ENCODE peak calls at places on chromosomes 5 and 9, in ten cellular contexts. One of them, this sample, is unnamed.

GRCh38 chr9:617441-618085 is 223.9 kb upstream of the DMRT1 start:
- DNase-seq in stomach: no peak
- DNase-seq in ovary: no peak
- DNase-seq in A549: no peak
- DNase-seq in K562: no peak
- DNase-seq in H9: peak
- DNase-seq in PC-3: no peak
- DNase-seq in GM23338: peak
- DNase-seq in left ventricle myocardium inferior: no peak
- DNase-seq in neuronal stem cell: no peak
- DNase-seq in this sample: no peak

GRCh38 chr9:126956929-126957686 is 42.5 kb downstream of the RALGPS1 start:
- DNase-seq in stomach: no peak
- DNase-seq in ovary: no peak
- DNase-seq in A549: peak
- DNase-seq in K562: peak
- DNase-seq in H9: no peak
- DNase-seq in PC-3: peak
- DNase-seq in GM23338: peak
- DNase-seq in left ventricle myocardium inferior: no peak
- DNase-seq in neuronal stem cell: peak
- DNase-seq in this sample: no peak

GRCh38 chr5:42404366-42404765 is 18.9 kb upstream of the GHR start:
- DNase-seq in stomach: no peak
- DNase-seq in ovary: no peak
- DNase-seq in A549: no peak
- DNase-seq in K562: no peak
- DNase-seq in H9: no peak
- DNase-seq in PC-3: no peak
- DNase-seq in GM23338: no peak
- DNase-seq in left ventricle myocardium inferior: no peak
- DNase-seq in neuronal stem cell: no peak
- DNase-seq in this sample: no peak

GRCh38 chr9:37622462-37622861 is 28.3 kb upstream of the FRMPD1 start:
- DNase-seq in stomach: no peak
- DNase-seq in ovary: no peak
- DNase-seq in A549: no peak
- DNase-seq in K562: no peak
- DNase-seq in H9: no peak
- DNase-seq in PC-3: no peak
- DNase-seq in GM23338: no peak
- DNase-seq in left ventricle myocardium inferior: no peak
- DNase-seq in neuronal stem cell: no peak
- DNase-seq in this sample: no peak

GRCh38 chr5:53790026-53790425 is 229.6 kb downstream of the NDUFS4 start:
- DNase-seq in stomach: no peak
- DNase-seq in ovary: no peak
- DNase-seq in A549: no peak
- DNase-seq in K562: no peak
- DNase-seq in H9: no peak
- DNase-seq in PC-3: no peak
- DNase-seq in GM23338: no peak
- DNase-seq in left ventricle myocardium inferior: no peak
- DNase-seq in neuronal stem cell: no peak
- DNase-seq in this sample: no peak

GRCh38 chr9:106203832-106204516 is 509.6 kb downstream of the TMEM38B start:
- DNase-seq in stomach: no peak
- DNase-seq in ovary: no peak
- DNase-seq in A549: no peak
- DNase-seq in K562: no peak
- DNase-seq in H9: peak
- DNase-seq in PC-3: peak
- DNase-seq in GM23338: no peak
- DNase-seq in left ventricle myocardium inferior: no peak
- DNase-seq in neuronal stem cell: no peak
- DNase-seq in this sample: no peak

GRCh38 chr9:20373263-20373662 is 249.0 kb downstream of the MLLT3 start:
- DNase-seq in stomach: no peak
- DNase-seq in ovary: no peak
- DNase-seq in A549: no peak
- DNase-seq in K562: no peak
- DNase-seq in H9: no peak
- DNase-seq in PC-3: no peak
- DNase-seq in GM23338: no peak
- DNase-seq in left ventricle myocardium inferior: no peak
- DNase-seq in neuronal stem cell: no peak
- DNase-seq in this sample: no peak

GRCh38 chr5:120615967-120616645 is 152.0 kb downstream of the PRR16 start:
- DNase-seq in stomach: no peak
- DNase-seq in ovary: no peak
- DNase-seq in A549: peak
- DNase-seq in K562: no peak
- DNase-seq in H9: no peak
- DNase-seq in PC-3: peak
- DNase-seq in GM23338: peak
- DNase-seq in left ventricle myocardium inferior: no peak
- DNase-seq in neuronal stem cell: no peak
- DNase-seq in this sample: peak

GRCh38 chr9:65426231-65426630 is 141.2 kb upstream of the FOXD4L5 start:
- DNase-seq in stomach: no peak
- DNase-seq in ovary: no peak
- DNase-seq in A549: no peak
- DNase-seq in K562: no peak
- DNase-seq in H9: no peak
- DNase-seq in PC-3: no peak
- DNase-seq in GM23338: no peak
- DNase-seq in left ventricle myocardium inferior: no peak
- DNase-seq in neuronal stem cell: no peak
- DNase-seq in this sample: no peak

DNA sequence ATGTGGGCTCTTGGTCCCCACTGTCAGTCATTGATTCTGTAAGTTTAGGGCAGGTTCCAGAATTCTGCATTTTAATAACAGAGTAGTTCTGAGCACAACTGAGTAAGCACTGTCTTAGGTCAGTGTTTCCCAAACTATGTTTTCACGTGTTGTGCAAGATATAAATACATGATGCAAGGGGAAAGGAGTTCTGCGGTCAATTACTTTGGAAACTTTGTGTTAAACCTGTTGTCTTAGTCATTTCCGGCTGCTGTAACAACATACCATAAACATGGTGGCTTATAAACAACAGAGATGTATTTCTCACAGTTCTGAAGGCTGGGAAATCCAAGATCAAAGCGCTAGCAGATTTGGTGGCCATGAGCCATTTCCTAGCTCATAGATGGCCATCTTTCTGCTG is 69.8 kb downstream of the EQTN start:
- DNase-seq in stomach: no peak
- DNase-seq in ovary: no peak
- DNase-seq in A549: no peak
- DNase-seq in K562: no peak
- DNase-seq in H9: no peak
- DNase-seq in PC-3: peak
- DNase-seq in GM23338: no peak
- DNase-seq in left ventricle myocardium inferior: no peak
- DNase-seq in neuronal stem cell: no peak
- DNase-seq in this sample: no peak
- H3K27ac ChIP-seq in stomach: no peak
- H3K27ac ChIP-seq in ovary: no peak
- H3K27ac ChIP-seq in A549: no peak
- H3K27ac ChIP-seq in K562: no peak
- H3K27ac ChIP-seq in H9: no peak
- H3K27ac ChIP-seq in PC-3: no peak
- H3K27ac ChIP-seq in GM23338: no peak
- H3K27ac ChIP-seq in left ventricle myocardium inferior: no peak
- H3K27ac ChIP-seq in neuronal stem cell: no peak
- H3K27ac ChIP-seq in this sample: no peak

GRCh38 chr9:131764568-131764967 is 24.7 kb upstream of the RAPGEF1 start:
- DNase-seq in stomach: no peak
- DNase-seq in ovary: no peak
- DNase-seq in A549: no peak
- DNase-seq in K562: no peak
- DNase-seq in H9: no peak
- DNase-seq in PC-3: no peak
- DNase-seq in GM23338: no peak
- DNase-seq in left ventricle myocardium inferior: no peak
- DNase-seq in neuronal stem cell: no peak
- DNase-seq in this sample: no peak

GRCh38 chr9:131758972-131759647 is 19.2 kb upstream of the RAPGEF1 start:
- DNase-seq in stomach: no peak
- DNase-seq in ovary: no peak
- DNase-seq in A549: no peak
- DNase-seq in K562: no peak
- DNase-seq in H9: no peak
- DNase-seq in PC-3: peak
- DNase-seq in GM23338: no peak
- DNase-seq in left ventricle myocardium inferior: no peak
- DNase-seq in neuronal stem cell: no peak
- DNase-seq in this sample: peak

GRCh38 chr9:131757549-131757948 is 17.7 kb upstream of the RAPGEF1 start:
- DNase-seq in stomach: no peak
- DNase-seq in ovary: no peak
- DNase-seq in A549: no peak
- DNase-seq in K562: no peak
- DNase-seq in H9: no peak
- DNase-seq in PC-3: no peak
- DNase-seq in GM23338: no peak
- DNase-seq in left ventricle myocardium inferior: no peak
- DNase-seq in neuronal stem cell: no peak
- DNase-seq in this sample: no peak

DNA sequence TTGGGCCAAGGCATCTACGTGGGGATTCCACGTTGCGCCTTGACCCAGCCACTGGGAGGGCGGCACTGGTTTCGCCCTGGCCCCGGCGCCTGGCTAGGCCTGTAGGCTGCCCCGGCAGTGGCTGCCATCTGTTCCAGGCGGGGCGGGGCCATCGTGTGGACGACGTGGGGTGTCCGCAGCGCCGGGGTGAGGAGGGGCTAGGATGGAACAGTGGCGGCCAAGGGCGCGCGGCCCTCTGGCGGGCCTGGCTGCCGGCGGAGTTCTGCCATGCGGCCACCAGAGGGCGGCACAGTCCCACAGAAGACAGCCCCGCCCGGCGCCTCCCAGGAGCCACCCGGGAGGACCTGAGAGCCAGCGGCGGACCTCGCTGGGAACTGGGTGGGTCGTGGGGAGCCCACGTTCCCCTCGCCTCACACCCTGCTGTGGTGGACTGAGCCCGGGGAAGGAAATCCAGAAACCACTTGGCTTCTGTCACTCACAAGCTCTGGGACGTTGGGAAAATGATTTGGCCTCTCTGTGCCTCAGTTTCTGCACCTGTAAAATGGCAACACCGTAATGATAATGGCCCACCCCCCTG is 22.6 kb upstream of the RAPGEF1 start:
- DNase-seq in stomach: peak
- DNase-seq in ovary: peak
- DNase-seq in A549: peak
- DNase-seq in K562: peak
- DNase-seq in H9: peak
- DNase-seq in PC-3: peak
- DNase-seq in GM23338: peak
- DNase-seq in left ventricle myocardium inferior: peak
- DNase-seq in neuronal stem cell: peak
- DNase-seq in this sample: peak
- H3K27ac ChIP-seq in stomach: no peak
- H3K27ac ChIP-seq in ovary: no peak
- H3K27ac ChIP-seq in A549: no peak
- H3K27ac ChIP-seq in K562: no peak
- H3K27ac ChIP-seq in H9: no peak
- H3K27ac ChIP-seq in PC-3: no peak
- H3K27ac ChIP-seq in GM23338: no peak
- H3K27ac ChIP-seq in left ventricle myocardium inferior: no peak
- H3K27ac ChIP-seq in neuronal stem cell: no peak
- H3K27ac ChIP-seq in this sample: no peak

DNA sequence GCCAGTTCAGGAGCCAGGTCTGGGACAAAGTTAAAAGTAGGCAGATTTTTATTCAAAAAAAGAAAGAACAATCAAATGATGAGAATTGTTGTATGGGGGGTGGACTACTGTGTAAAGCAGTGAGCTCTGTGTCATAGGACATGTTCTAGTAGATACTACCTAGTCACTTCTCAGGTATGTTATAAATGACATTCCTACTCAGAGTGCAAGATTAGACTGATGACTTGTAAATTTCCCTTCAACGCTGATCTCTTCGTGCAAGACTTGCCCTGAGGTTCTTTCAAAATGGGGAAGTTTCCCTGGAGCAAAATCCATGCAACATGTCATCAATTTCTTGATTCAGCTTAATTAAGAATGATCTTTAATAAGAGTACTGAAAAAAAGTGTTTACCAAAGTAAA is 175.1 kb downstream of the RORB start:
- DNase-seq in stomach: no peak
- DNase-seq in ovary: no peak
- DNase-seq in A549: no peak
- DNase-seq in K562: no peak
- DNase-seq in H9: no peak
- DNase-seq in PC-3: no peak
- DNase-seq in GM23338: no peak
- DNase-seq in left ventricle myocardium inferior: no peak
- DNase-seq in neuronal stem cell: no peak
- DNase-seq in this sample: no peak
- H3K27ac ChIP-seq in stomach: no peak
- H3K27ac ChIP-seq in ovary: no peak
- H3K27ac ChIP-seq in A549: no peak
- H3K27ac ChIP-seq in K562: no peak
- H3K27ac ChIP-seq in H9: no peak
- H3K27ac ChIP-seq in PC-3: no peak
- H3K27ac ChIP-seq in GM23338: no peak
- H3K27ac ChIP-seq in left ventricle myocardium inferior: no peak
- H3K27ac ChIP-seq in neuronal stem cell: no peak
- H3K27ac ChIP-seq in this sample: no peak

DNA sequence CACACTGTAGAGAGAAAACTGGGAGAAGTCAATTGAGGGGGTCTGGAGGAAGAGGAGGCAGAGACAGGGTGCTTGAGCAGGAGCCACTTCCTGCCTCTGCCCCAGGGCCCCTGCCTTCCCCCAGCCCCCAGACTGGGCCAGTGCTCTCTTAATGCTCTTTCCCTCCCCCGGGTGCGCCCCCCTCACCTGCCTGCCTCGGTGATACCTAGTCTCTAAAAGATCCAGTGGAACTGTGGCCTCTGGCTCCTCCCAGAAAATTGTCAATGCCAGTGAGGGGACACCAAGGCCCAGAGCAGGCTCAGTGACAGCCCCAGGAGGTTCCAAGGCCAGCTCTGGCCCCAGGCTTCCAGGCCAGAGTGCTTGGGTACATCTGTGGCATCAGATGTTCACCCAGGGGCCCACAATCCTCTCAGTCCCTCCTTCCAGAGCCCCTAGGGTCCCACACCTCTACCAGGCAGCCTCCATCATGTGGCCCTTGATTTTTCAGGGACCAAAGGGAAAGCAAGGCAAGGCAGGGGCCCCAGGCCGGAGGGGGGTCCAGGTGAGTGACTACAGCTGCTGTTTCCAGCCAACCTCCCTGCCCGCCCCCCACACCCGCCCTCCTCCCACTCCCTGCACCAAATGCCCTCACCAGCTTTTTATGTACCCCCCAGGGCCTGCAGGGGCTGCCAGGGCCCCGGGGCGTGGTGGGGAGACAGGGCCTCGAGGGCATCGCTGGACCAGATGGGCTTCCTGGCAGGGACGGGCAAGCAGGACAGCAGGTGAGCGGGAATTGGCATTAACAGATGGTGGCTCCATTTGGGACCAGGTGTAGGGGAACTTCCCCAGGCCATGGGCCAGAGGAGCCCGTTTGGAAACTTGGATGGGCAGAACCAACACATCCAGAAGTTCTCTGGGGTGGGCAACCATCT is 33.1 kb upstream of the ORM1 start:
- DNase-seq in stomach: no peak
- DNase-seq in ovary: peak
- DNase-seq in A549: no peak
- DNase-seq in K562: no peak
- DNase-seq in H9: peak
- DNase-seq in PC-3: no peak
- DNase-seq in GM23338: no peak
- DNase-seq in left ventricle myocardium inferior: peak
- DNase-seq in neuronal stem cell: no peak
- DNase-seq in this sample: peak
- H3K27ac ChIP-seq in stomach: no peak
- H3K27ac ChIP-seq in ovary: no peak
- H3K27ac ChIP-seq in A549: peak
- H3K27ac ChIP-seq in K562: no peak
- H3K27ac ChIP-seq in H9: no peak
- H3K27ac ChIP-seq in PC-3: no peak
- H3K27ac ChIP-seq in GM23338: no peak
- H3K27ac ChIP-seq in left ventricle myocardium inferior: no peak
- H3K27ac ChIP-seq in neuronal stem cell: no peak
- H3K27ac ChIP-seq in this sample: no peak

This sample was measured in kidney.